ENCODE peak calls at places on chromosomes 2 and 18, in seven cellular contexts. M, R, Q, K, A, L and V are unnamed samples.

GRCh38 chr2:203728321-203728720 is 21.9 kb downstream of the CD28 start:
- DNase-seq in Q (no peak), R (no peak), L (no peak), A (no peak), K (no peak), M (no peak), V (no peak)

GRCh38 chr18:58091099-58091611 is 47.1 kb downstream of the NEDD4L start:
- DNase-seq in A (no peak), Q (no peak), L (no peak), R (no peak), M (peak), K (no peak), V (no peak)

GRCh38 chr2:152743004-152743403 is 24.6 kb downstream of the ARL6IP6 start:
- DNase-seq in M (no peak), K (peak), A (peak), L (no peak), Q (no peak), R (no peak), V (no peak)

GRCh38 chr2:236180831-236181453 is 12.8 kb upstream of the GBX2 start:
- DNase-seq in A (peak), K (peak), M (peak), R (peak), L (no peak), Q (peak), V (no peak)

GRCh38 chr2:52828112-52828511 is 939.5 kb upstream of the CHAC2 start:
- DNase-seq in A (no peak), K (no peak), L (no peak), M (no peak), Q (no peak), R (no peak), V (no peak)

GRCh38 chr2:116669782-116670181 is 1144.7 kb upstream of the DDX18 start:
- DNase-seq in R (no peak), K (no peak), Q (no peak), M (no peak), L (no peak), A (no peak), V (no peak)

GRCh38 chr2:38578832-38579231 is 23.9 kb downstream of the HNRNPLL start:
- DNase-seq in L (no peak), K (no peak), A (no peak), M (no peak), R (no peak), Q (no peak), V (no peak)

GRCh38 chr2:144703852-144704324 is 184.0 kb upstream of the ZEB2 start:
- DNase-seq in R (peak), Q (no peak), L (no peak), M (peak), A (peak), K (no peak), V (peak)

GRCh38 chr2:46535360-46535759 is 56.0 kb downstream of the TMEM247 start:
- DNase-seq in A (no peak), Q (no peak), M (no peak), R (no peak), K (no peak), L (peak), V (no peak)

GRCh38 chr2:84458436-84459027 is 548 bp downstream of the SUCLG1 start:
- DNase-seq in L (no peak), M (peak), R (peak), K (peak), A (peak), Q (no peak), V (no peak)

GRCh38 chr2:127155901-127156300 is 48.9 kb upstream of the BIN1 start:
- DNase-seq in L (no peak), Q (no peak), A (peak), K (no peak), M (no peak), R (no peak), V (peak)

GRCh38 chr2:5183031-5183430 is 509.2 kb upstream of the SOX11 start:
- DNase-seq in A (no peak), Q (no peak), L (no peak), K (no peak), M (no peak), R (no peak), V (no peak)

GRCh38 chr2:156896294-156896693 is 361.2 kb upstream of the GALNT5 start:
- DNase-seq in L (no peak), A (peak), R (no peak), Q (no peak), K (no peak), M (no peak), V (no peak)

GRCh38 chr18:44246001-44246400 is 434.7 kb upstream of the SETBP1 start:
- DNase-seq in Q (no peak), A (peak), L (no peak), K (no peak), R (peak), M (no peak), V (no peak)

GRCh38 chr18:74905245-74905644 is 303.7 kb downstream of the PTGR3 start:
- DNase-seq in K (no peak), L (no peak), M (peak), A (peak), R (no peak), Q (no peak), V (no peak)

GRCh38 chr2:142286618-142287017 is 155.8 kb upstream of the LRP1B start:
- DNase-seq in R (no peak), K (peak), M (no peak), L (no peak), A (no peak), Q (no peak), V (no peak)

GRCh38 chr2:145740302-145740701 is 1220.4 kb upstream of the ZEB2 start:
- DNase-seq in K (no peak), M (no peak), L (no peak), R (peak), A (peak), Q (no peak), V (no peak)